ENCODE peak calls at places on chromosomes 7 and 10, in five cellular contexts. X is hepatocyte, R is EH, A is GM12891, U is fibroblast of lung. T is an unnamed sample.

GRCh38 chr10:93826355-93826754 is 67.4 kb upstream of the SLC35G1 start:
- DNase-seq in U (no peak), R (peak; percentile 17), X (no peak), A (no peak), T (peak; percentile 9)

GRCh38 chr10:97270523-97271154 is 21.8 kb downstream of the ARHGAP19 start:
- DNase-seq in A (no peak), R (peak; percentile 32), X (no peak), U (no peak), T (no peak)

GRCh38 chr10:5448333-5449048 is 36.1 kb downstream of the NET1 start:
- DNase-seq in U (no peak), A (no peak), X (peak; percentile 44), R (no peak), T (no peak)

GRCh38 chr10:69901623-69902505 is 100.2 kb downstream of the COL13A1 start:
- DNase-seq in A (peak; percentile 49), X (peak; percentile 82), R (peak; percentile 64), U (peak; percentile 47), T (no peak)

GRCh38 chr7:98659746-98660145 is 42.7 kb downstream of the NPTX2 start:
- DNase-seq in X (no peak), U (no peak), A (no peak), R (no peak), T (no peak)

GRCh38 chr7:12757443-12757842 is 70.0 kb downstream of the ARL4A start:
- DNase-seq in U (peak; percentile 92), R (peak; percentile 90), A (no peak), X (no peak), T (peak; percentile 62)

GRCh38 chr10:26566525-26567348 is 128.6 kb downstream of the APBB1IP start:
- DNase-seq in R (no peak), U (no peak), X (peak; percentile 47), A (no peak), T (no peak)

GRCh38 chr7:16774986-16775385 is 21.4 kb downstream of the TSPAN13 start:
- DNase-seq in X (no peak), R (no peak), A (no peak), U (no peak), T (no peak)

GRCh38 chr7:153942036-153942435 is 110.2 kb upstream of the DPP6 start:
- DNase-seq in R (no peak), A (no peak), X (no peak), U (no peak), T (no peak)

GRCh38 chr10:13924020-13924725 is 337.4 kb downstream of the PRPF18 start:
- DNase-seq in X (no peak), R (peak; percentile 98), A (no peak), U (peak; percentile 97), T (peak; percentile 49)

GRCh38 chr7:97480700-97481410 is 251.0 kb upstream of the TAC1 start:
- DNase-seq in A (no peak), X (peak; percentile 19), R (no peak), U (no peak), T (no peak)

GRCh38 chr10:78846770-78847169 is 222.0 kb upstream of the ZMIZ1 start:
- DNase-seq in A (no peak), U (no peak), X (no peak), R (no peak), T (no peak)

GRCh38 chr10:132436861-132437410 is 39.9 kb downstream of the PWWP2B start:
- DNase-seq in A (no peak), U (no peak), R (no peak), X (no peak), T (no peak)

GRCh38 chr10:44965651-44966097 is 6.1 kb downstream of the RASSF4 start:
- DNase-seq in A (no peak), R (no peak), X (no peak), U (no peak), T (no peak)

GRCh38 chr10:1273372-1274097 is 217.3 kb downstream of the WDR37 start:
- DNase-seq in R (no peak), A (no peak), U (no peak), X (no peak), T (no peak)

GRCh38 chr7:47361746-47362215 is 220.1 kb downstream of the TNS3 start:
- DNase-seq in A (no peak), X (no peak), U (peak; percentile 60), R (peak; percentile 85), T (peak; percentile 94)

GRCh38 chr10:21495686-21496284 is 29.7 kb downstream of the SKIDA1 start:
- DNase-seq in X (peak; percentile 94), A (peak; percentile 95), R (peak; percentile 77), U (peak; percentile 87), T (no peak)

GRCh38 chr7:119660085-119660484 is 612.9 kb upstream of the KCND2 start:
- DNase-seq in U (no peak), R (no peak), A (no peak), X (no peak), T (no peak)

GRCh38 chr10:93991596-93992284 is 2.0 kb upstream of the PLCE1 start:
- DNase-seq in A (no peak), U (peak; percentile 68), R (peak; percentile 86), X (peak; percentile 79), T (no peak)

GRCh38 chr7:36967387-36967786 is 243.1 kb upstream of the AOAH start:
- DNase-seq in U (peak; percentile 76), X (peak; percentile 71), A (no peak), R (peak; percentile 70), T (peak; percentile 72)

GRCh38 chr10:30188567-30189253 is 129.3 kb upstream of the JCAD start:
- DNase-seq in U (no peak), X (no peak), R (no peak), A (no peak), T (no peak)

GRCh38 chr7:110317699-110318265 is 773.1 kb upstream of the LRRN3 start:
- DNase-seq in R (peak; percentile 84), U (peak; percentile 65), X (no peak), A (no peak), T (peak; percentile 13)

GRCh38 chr10:31875608-31876007 is 53.0 kb downstream of the ARHGAP12 start:
- DNase-seq in R (no peak), A (no peak), U (no peak), X (no peak), T (no peak)

GRCh38 chr7:44286182-44286617 is 39.2 kb downstream of the CAMK2B start:
- DNase-seq in A (no peak), R (no peak), U (no peak), X (no peak), T (no peak)

GRCh38 chr7:22617166-22617565 is 109.8 kb upstream of the IL6 start:
- DNase-seq in A (no peak), X (no peak), R (peak; percentile 76), U (no peak), T (no peak)

GRCh38 chr7:115822801-115823200 is 207.8 kb downstream of the TFEC start:
- DNase-seq in R (no peak), X (no peak), A (no peak), U (peak; percentile 5), T (no peak)

GRCh38 chr10:60099998-60100747 is 193.8 kb upstream of the CCDC6 start:
- DNase-seq in X (peak; percentile 72), R (peak; percentile 57), A (no peak), U (peak; percentile 78), T (peak; percentile 77)

GRCh38 chr7:39642896-39643295 is 19.5 kb downstream of the RALA start:
- DNase-seq in R (no peak), A (no peak), U (no peak), X (no peak), T (no peak)

GRCh38 chr10:97849101-97849490 is 547 bp upstream of the GOLGA7B start:
- DNase-seq in A (no peak), X (no peak), R (no peak), U (no peak), T (no peak)

GRCh38 chr7:125644113-125644512 is 714.5 kb upstream of the POT1 start:
- DNase-seq in X (no peak), U (no peak), R (no peak), A (no peak), T (no peak)

GRCh38 chr10:93590638-93591037 is 10.4 kb downstream of the RBP4 start:
- DNase-seq in U (no peak), X (no peak), R (no peak), A (no peak), T (no peak)

GRCh38 chr7:29105191-29105590 is 41.1 kb downstream of the CPVL start:
- DNase-seq in A (no peak), U (no peak), X (no peak), R (no peak), T (no peak)

GRCh38 chr7:50166997-50167961 is 74.2 kb upstream of the ZPBP start:
- DNase-seq in U (no peak), A (peak; percentile 19), R (no peak), X (no peak), T (no peak)

GRCh38 chr10:734481-734880 is 45.0 kb upstream of the DIP2C start:
- DNase-seq in X (no peak), A (no peak), U (no peak), R (peak; percentile 47), T (no peak)

GRCh38 chr7:131511774-131512535 is 44.5 kb downstream of the PODXL start:
- DNase-seq in X (no peak), A (no peak), R (no peak), U (no peak), T (no peak)

GRCh38 chr10:3757638-3758490 is 27.1 kb downstream of the KLF6 start:
- DNase-seq in U (no peak), R (peak; percentile 21), X (no peak), A (no peak), T (no peak)

GRCh38 chr7:90896458-90896857 is 300.3 kb downstream of the CDK14 start:
- DNase-seq in X (no peak), R (no peak), A (no peak), U (no peak), T (no peak)

GRCh38 chr10:98950106-98950505 is 285.5 kb downstream of the HPSE2 start:
- DNase-seq in U (no peak), A (no peak), R (no peak), X (no peak), T (no peak)